ENCODE peak calls at places on chromosomes 1 and 21, in six cellular contexts. One of them, this sample, is unnamed.

GRCh38 chr1:47963568-47963973 is 33.6 kb downstream of the TRABD2B start:
- DNase-seq in hepatocyte: peak; percentile 51
- DNase-seq in neural progenitor cell: no peak
- DNase-seq in OCI-LY7: no peak
- DNase-seq in IMR-90: no peak
- DNase-seq in PC-3: no peak
- DNase-seq in this sample: no peak

GRCh38 chr1:101200513-101200912 is 36.3 kb upstream of the S1PR1 start:
- DNase-seq in PC-3: peak; percentile 57
- DNase-seq in neural progenitor cell: no peak
- DNase-seq in hepatocyte: peak; percentile 23
- DNase-seq in IMR-90: peak; percentile 93
- DNase-seq in OCI-LY7: no peak
- DNase-seq in this sample: peak; percentile 31

GRCh38 chr1:30088594-30089556 is 634.5 kb downstream of the MATN1 start:
- DNase-seq in hepatocyte: peak; percentile 47
- DNase-seq in OCI-LY7: no peak
- DNase-seq in neural progenitor cell: no peak
- DNase-seq in IMR-90: no peak
- DNase-seq in PC-3: no peak
- DNase-seq in this sample: no peak

GRCh38 chr1:48071513-48071912 is 74.3 kb upstream of the TRABD2B start:
- DNase-seq in PC-3: no peak
- DNase-seq in OCI-LY7: no peak
- DNase-seq in IMR-90: no peak
- DNase-seq in neural progenitor cell: no peak
- DNase-seq in hepatocyte: no peak
- DNase-seq in this sample: no peak

GRCh38 chr1:96362623-96363022 is 359.0 kb upstream of the PTBP2 start:
- DNase-seq in PC-3: peak; percentile 96
- DNase-seq in IMR-90: peak; percentile 99
- DNase-seq in hepatocyte: peak; percentile 42
- DNase-seq in OCI-LY7: no peak
- DNase-seq in neural progenitor cell: no peak
- DNase-seq in this sample: no peak

GRCh38 chr1:104665300-104665699 is 915.6 kb downstream of the AMY1C start:
- DNase-seq in hepatocyte: no peak
- DNase-seq in OCI-LY7: no peak
- DNase-seq in PC-3: peak; percentile 29
- DNase-seq in neural progenitor cell: no peak
- DNase-seq in IMR-90: no peak
- DNase-seq in this sample: no peak

GRCh38 chr1:31704261-31705079 is 653 bp upstream of the COL16A1 start:
- DNase-seq in IMR-90: peak; percentile 70
- DNase-seq in hepatocyte: peak; percentile 67
- DNase-seq in OCI-LY7: no peak
- DNase-seq in PC-3: peak; percentile 37
- DNase-seq in neural progenitor cell: peak; percentile 19
- DNase-seq in this sample: no peak

GRCh38 chr1:73644198-73644597 is 553.8 kb downstream of the LRRIQ3 start:
- DNase-seq in PC-3: no peak
- DNase-seq in IMR-90: no peak
- DNase-seq in OCI-LY7: no peak
- DNase-seq in neural progenitor cell: no peak
- DNase-seq in hepatocyte: no peak
- DNase-seq in this sample: no peak

GRCh38 chr1:47230692-47231313 is 1.2 kb downstream of the TAL1 start:
- DNase-seq in neural progenitor cell: peak; percentile 69
- DNase-seq in PC-3: no peak
- DNase-seq in OCI-LY7: no peak
- DNase-seq in IMR-90: no peak
- DNase-seq in hepatocyte: no peak
- DNase-seq in this sample: peak; percentile 80

GRCh38 chr1:1318131-1318652 is 6.3 kb downstream of the INTS11 start:
- DNase-seq in PC-3: peak; percentile 99
- DNase-seq in OCI-LY7: no peak
- DNase-seq in neural progenitor cell: no peak
- DNase-seq in hepatocyte: peak; percentile 79
- DNase-seq in IMR-90: peak; percentile 95
- DNase-seq in this sample: no peak

GRCh38 chr1:15820478-15820877 is 13.0 kb upstream of the UQCRHL start:
- DNase-seq in IMR-90: peak; percentile 44
- DNase-seq in hepatocyte: no peak
- DNase-seq in OCI-LY7: no peak
- DNase-seq in PC-3: no peak
- DNase-seq in neural progenitor cell: no peak
- DNase-seq in this sample: no peak

GRCh38 chr1:174998569-174999215 is 1.1 kb upstream of the CACYBP start:
- DNase-seq in PC-3: peak; percentile 50
- DNase-seq in hepatocyte: peak; percentile 75
- DNase-seq in OCI-LY7: peak; percentile 89
- DNase-seq in IMR-90: peak; percentile 36
- DNase-seq in neural progenitor cell: peak; percentile 77
- DNase-seq in this sample: no peak

GRCh38 chr1:12542596-12543592 is 75.1 kb downstream of the DHRS3 start:
- DNase-seq in IMR-90: peak; percentile 31
- DNase-seq in neural progenitor cell: peak; percentile 76
- DNase-seq in PC-3: no peak
- DNase-seq in OCI-LY7: no peak
- DNase-seq in hepatocyte: no peak
- DNase-seq in this sample: no peak

GRCh38 chr1:165298081-165298820 is 58.3 kb downstream of the LMX1A start:
- DNase-seq in hepatocyte: no peak
- DNase-seq in OCI-LY7: no peak
- DNase-seq in PC-3: no peak
- DNase-seq in neural progenitor cell: peak; percentile 47
- DNase-seq in IMR-90: no peak
- DNase-seq in this sample: no peak

GRCh38 chr1:156584813-156585212 is 5.3 kb downstream of the TTC24 start:
- DNase-seq in IMR-90: no peak
- DNase-seq in hepatocyte: peak; percentile 34
- DNase-seq in OCI-LY7: peak; percentile 67
- DNase-seq in PC-3: peak; percentile 38
- DNase-seq in neural progenitor cell: peak; percentile 50
- DNase-seq in this sample: no peak

GRCh38 chr1:6180215-6180577 is at the start of gene CHD5:
- DNase-seq in PC-3: peak; percentile 40
- DNase-seq in hepatocyte: peak; percentile 40
- DNase-seq in IMR-90: no peak
- DNase-seq in neural progenitor cell: peak; percentile 83
- DNase-seq in OCI-LY7: no peak
- DNase-seq in this sample: no peak

GRCh38 chr1:246002725-246003441 is 504.2 kb downstream of the SMYD3 start:
- DNase-seq in neural progenitor cell: peak; percentile 93
- DNase-seq in PC-3: peak; percentile 94
- DNase-seq in OCI-LY7: peak; percentile 83
- DNase-seq in hepatocyte: peak; percentile 94
- DNase-seq in IMR-90: peak; percentile 90
- DNase-seq in this sample: peak; percentile 51

GRCh38 chr1:209585672-209586071 is 2.2 kb downstream of the CAMK1G start:
- DNase-seq in PC-3: peak; percentile 68
- DNase-seq in OCI-LY7: no peak
- DNase-seq in IMR-90: no peak
- DNase-seq in neural progenitor cell: peak; percentile 65
- DNase-seq in hepatocyte: peak; percentile 83
- DNase-seq in this sample: no peak

GRCh38 chr1:207995576-207995975 is 84.7 kb upstream of the CD34 start:
- DNase-seq in hepatocyte: no peak
- DNase-seq in PC-3: no peak
- DNase-seq in IMR-90: no peak
- DNase-seq in OCI-LY7: no peak
- DNase-seq in neural progenitor cell: no peak
- DNase-seq in this sample: no peak

GRCh38 chr1:6688757-6689156 is 12.9 kb downstream of the DNAJC11 start:
- DNase-seq in IMR-90: peak; percentile 18
- DNase-seq in OCI-LY7: no peak
- DNase-seq in PC-3: no peak
- DNase-seq in hepatocyte: no peak
- DNase-seq in neural progenitor cell: no peak
- DNase-seq in this sample: no peak

GRCh38 chr1:23286401-23286800 is 57.7 kb downstream of the HNRNPR start:
- DNase-seq in OCI-LY7: no peak
- DNase-seq in neural progenitor cell: no peak
- DNase-seq in IMR-90: no peak
- DNase-seq in PC-3: no peak
- DNase-seq in hepatocyte: no peak
- DNase-seq in this sample: no peak

GRCh38 chr1:1402081-1402900 is 3.2 kb upstream of the CCNL2 start:
- DNase-seq in neural progenitor cell: peak; percentile 77
- DNase-seq in PC-3: peak; percentile 95
- DNase-seq in hepatocyte: peak; percentile 69
- DNase-seq in IMR-90: peak; percentile 60
- DNase-seq in OCI-LY7: peak; percentile 40
- DNase-seq in this sample: no peak

GRCh38 chr1:246527402-246528088 is 20.5 kb upstream of the SMYD3 start:
- DNase-seq in IMR-90: no peak
- DNase-seq in OCI-LY7: peak; percentile 48
- DNase-seq in neural progenitor cell: no peak
- DNase-seq in PC-3: peak; percentile 17
- DNase-seq in hepatocyte: no peak
- DNase-seq in this sample: no peak

GRCh38 chr1:53442297-53442696 is 16.9 kb upstream of the DMRTB1 start:
- DNase-seq in hepatocyte: no peak
- DNase-seq in neural progenitor cell: peak; percentile 61
- DNase-seq in PC-3: peak; percentile 20
- DNase-seq in IMR-90: peak; percentile 65
- DNase-seq in OCI-LY7: no peak
- DNase-seq in this sample: peak; percentile 41

GRCh38 chr1:215273838-215274516 is 191.4 kb downstream of the KCNK2 start:
- DNase-seq in hepatocyte: no peak
- DNase-seq in PC-3: peak; percentile 94
- DNase-seq in IMR-90: peak; percentile 91
- DNase-seq in OCI-LY7: no peak
- DNase-seq in neural progenitor cell: no peak
- DNase-seq in this sample: no peak

GRCh38 chr1:177922209-177922608 is 47.6 kb downstream of the SEC16B start:
- DNase-seq in OCI-LY7: no peak
- DNase-seq in neural progenitor cell: no peak
- DNase-seq in PC-3: no peak
- DNase-seq in IMR-90: no peak
- DNase-seq in hepatocyte: no peak
- DNase-seq in this sample: no peak

GRCh38 chr1:187203257-187203656 is 374.5 kb downstream of the PLA2G4A start:
- DNase-seq in IMR-90: peak; percentile 45
- DNase-seq in neural progenitor cell: no peak
- DNase-seq in hepatocyte: no peak
- DNase-seq in PC-3: peak; percentile 73
- DNase-seq in OCI-LY7: no peak
- DNase-seq in this sample: no peak

GRCh38 chr1:119873166-119874025 is 22.9 kb downstream of the ADAM30 start:
- DNase-seq in neural progenitor cell: no peak
- DNase-seq in PC-3: peak; percentile 82
- DNase-seq in OCI-LY7: no peak
- DNase-seq in IMR-90: peak; percentile 86
- DNase-seq in hepatocyte: no peak
- DNase-seq in this sample: no peak

GRCh38 chr1:96968582-96969378 is 247.2 kb downstream of the PTBP2 start:
- DNase-seq in PC-3: no peak
- DNase-seq in hepatocyte: peak; percentile 20
- DNase-seq in neural progenitor cell: peak; percentile 20
- DNase-seq in OCI-LY7: no peak
- DNase-seq in IMR-90: peak; percentile 45
- DNase-seq in this sample: no peak

GRCh38 chr1:205284420-205285144 is 37.0 kb downstream of the NUAK2 start:
- DNase-seq in PC-3: peak; percentile 99
- DNase-seq in OCI-LY7: peak; percentile 92
- DNase-seq in IMR-90: peak; percentile 99
- DNase-seq in hepatocyte: peak; percentile 93
- DNase-seq in neural progenitor cell: peak; percentile 88
- DNase-seq in this sample: peak; percentile 87

GRCh38 chr1:28199328-28200233 is 23.1 kb upstream of the PTAFR start:
- DNase-seq in IMR-90: no peak
- DNase-seq in OCI-LY7: no peak
- DNase-seq in hepatocyte: no peak
- DNase-seq in PC-3: no peak
- DNase-seq in neural progenitor cell: no peak
- DNase-seq in this sample: no peak

DNA sequence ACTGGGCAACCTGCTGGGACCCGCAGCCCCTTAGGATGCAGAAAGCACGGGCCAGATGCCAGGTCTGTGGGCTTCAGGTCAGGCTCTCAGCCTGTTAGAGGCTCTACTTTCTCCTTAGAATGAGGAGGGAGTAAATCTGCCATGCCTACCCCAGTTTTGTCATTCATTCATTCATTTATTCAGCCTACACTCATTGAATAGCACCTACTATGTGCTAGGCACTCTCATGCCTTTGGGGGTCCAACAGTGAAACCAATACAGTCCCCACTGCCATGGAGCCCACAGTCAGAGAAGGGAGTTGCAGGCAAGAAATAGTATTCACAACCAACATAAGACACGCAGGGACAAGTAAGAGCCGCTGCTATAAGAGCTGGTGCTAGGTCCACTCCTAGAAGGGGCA is 56.0 kb downstream of the KCNN3 start:
- DNase-seq in PC-3: no peak
- DNase-seq in IMR-90: no peak
- DNase-seq in OCI-LY7: no peak
- DNase-seq in neural progenitor cell: no peak
- DNase-seq in hepatocyte: no peak
- DNase-seq in this sample: no peak
- H2AFZ ChIP-seq in PC-3: no peak overlapping the region
- H2AFZ ChIP-seq in IMR-90: no peak overlapping the region
- H2AFZ ChIP-seq in OCI-LY7: no peak overlapping the region
- H2AFZ ChIP-seq in neural progenitor cell: no peak overlapping the region
- H2AFZ ChIP-seq in hepatocyte: no peak overlapping the region
- H2AFZ ChIP-seq in this sample: no peak overlapping the region

DNA sequence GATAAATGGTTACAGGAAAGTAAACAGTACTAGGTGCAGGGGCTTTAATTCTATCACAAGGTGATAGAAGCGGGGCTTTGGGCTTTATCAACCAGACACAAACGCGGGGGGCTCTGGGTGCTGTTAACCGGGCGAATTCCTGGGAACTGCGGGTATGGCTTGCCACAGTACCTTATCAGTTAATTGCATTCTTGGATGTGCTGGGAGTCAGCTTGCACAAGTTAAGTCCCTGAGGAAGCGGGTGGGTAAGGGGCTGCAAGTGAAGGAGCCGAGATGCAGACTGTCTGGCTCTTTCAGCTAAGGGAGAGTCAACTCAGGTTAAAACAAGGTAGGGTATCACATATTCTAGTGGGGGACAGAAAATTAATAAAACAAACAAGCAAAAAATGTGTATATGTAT is 661 bp downstream of the GBP4 start:
- DNase-seq in PC-3: peak; percentile 12
- DNase-seq in neural progenitor cell: no peak
- DNase-seq in OCI-LY7: no peak
- DNase-seq in IMR-90: no peak
- DNase-seq in hepatocyte: no peak
- DNase-seq in this sample: peak; percentile 47
- H3K4me3 ChIP-seq in PC-3: peak overlapping the region; percentile 63
- H3K4me3 ChIP-seq in neural progenitor cell: no peak overlapping the region
- H3K4me3 ChIP-seq in OCI-LY7: no peak overlapping the region
- H3K4me3 ChIP-seq in IMR-90: no peak overlapping the region
- H3K4me3 ChIP-seq in hepatocyte: no peak overlapping the region
- H3K4me3 ChIP-seq in this sample: no peak overlapping the region

GRCh38 chr21:14454642-14455009 is 71.7 kb upstream of the HSPA13 start:
- DNase-seq in OCI-LY7: no peak
- DNase-seq in IMR-90: no peak
- DNase-seq in PC-3: no peak
- DNase-seq in hepatocyte: peak; percentile 10
- DNase-seq in neural progenitor cell: no peak
- DNase-seq in this sample: no peak
- H2AFZ ChIP-seq in OCI-LY7: no peak overlapping the region
- H2AFZ ChIP-seq in IMR-90: no peak overlapping the region
- H2AFZ ChIP-seq in PC-3: no peak overlapping the region
- H2AFZ ChIP-seq in hepatocyte: peak overlapping the region; percentile 50
- H2AFZ ChIP-seq in neural progenitor cell: peak overlapping the region; percentile 81
- H2AFZ ChIP-seq in this sample: no peak overlapping the region

GRCh38 chr1:8427493-8427892 is 109.6 kb downstream of the SLC45A1 start:
- DNase-seq in IMR-90: no peak
- DNase-seq in PC-3: no peak
- DNase-seq in hepatocyte: no peak
- DNase-seq in neural progenitor cell: no peak
- DNase-seq in OCI-LY7: peak; percentile 97
- DNase-seq in this sample: no peak
- H3K4me3 ChIP-seq in IMR-90: no peak overlapping the region
- H3K4me3 ChIP-seq in PC-3: no peak overlapping the region
- H3K4me3 ChIP-seq in hepatocyte: no peak overlapping the region
- H3K4me3 ChIP-seq in neural progenitor cell: no peak overlapping the region
- H3K4me3 ChIP-seq in OCI-LY7: peak overlapping the region; percentile 60
- H3K4me3 ChIP-seq in this sample: no peak overlapping the region

This sample was measured in H1.